ENCODE peak calls at places on chromosomes 12 and 14, in six cellular contexts. L, G, M, I, S and T are unnamed samples.

GRCh38 chr12:132500137-132500855 is 10.3 kb downstream of the FBRSL1 start:
- DNase-seq in L (no peak), G (no peak), M (no peak), I (no peak), S (no peak), T (no peak)

GRCh38 chr12:56078931-56079728 is 835 bp upstream of the ERBB3 start:
- DNase-seq in L (peak; percentile 81), G (peak; percentile 82), M (peak; percentile 87), I (no peak), S (peak; percentile 94), T (peak; percentile 95)

GRCh38 chr12:118501489-118501888 is 125.1 kb downstream of the SUDS3 start:
- DNase-seq in L (no peak), G (no peak), M (no peak), I (no peak), S (no peak), T (no peak)

GRCh38 chr14:103142031-103142430 is 18.8 kb downstream of the TNFAIP2 start:
- DNase-seq in L (no peak), G (no peak), M (no peak), I (no peak), S (no peak), T (no peak)

GRCh38 chr12:1845010-1845409 is 24.6 kb downstream of the LRTM2 start:
- DNase-seq in L (no peak), G (no peak), M (no peak), I (no peak), S (no peak), T (no peak)

GRCh38 chr12:1281683-1282366 is 290.8 kb downstream of the ERC1 start:
- DNase-seq in L (no peak), G (no peak), M (no peak), I (no peak), S (no peak), T (no peak)

GRCh38 chr14:75566321-75566720 is 12.1 kb upstream of the FLVCR2 start:
- DNase-seq in L (no peak), G (no peak), M (no peak), I (no peak), S (no peak), T (no peak)

GRCh38 chr12:45789025-45789424 is 59.5 kb downstream of the ARID2 start:
- DNase-seq in L (no peak), G (no peak), M (no peak), I (no peak), S (peak; percentile 6), T (no peak)

GRCh38 chr12:9757433-9758025 is 3.2 kb downstream of the CD69 start:
- DNase-seq in L (no peak), G (no peak), M (no peak), I (no peak), S (no peak), T (no peak)

GRCh38 chr12:91355150-91356006 is 172.8 kb upstream of the DCN start:
- DNase-seq in L (peak; percentile 47), G (peak; percentile 17), M (peak; percentile 41), I (peak; percentile 3), S (peak; percentile 45), T (peak; percentile 50)

GRCh38 chr12:91361864-91362263 is 179.2 kb upstream of the DCN start:
- DNase-seq in L (peak; percentile 24), G (no peak), M (peak; percentile 29), I (no peak), S (no peak), T (peak; percentile 55)

GRCh38 chr12:91353266-91353665 is 170.6 kb upstream of the DCN start:
- DNase-seq in L (no peak), G (no peak), M (no peak), I (no peak), S (no peak), T (no peak)

GRCh38 chr12:91356405-91356804 is 173.8 kb upstream of the DCN start:
- DNase-seq in L (no peak), G (no peak), M (no peak), I (no peak), S (no peak), T (no peak)

DNA sequence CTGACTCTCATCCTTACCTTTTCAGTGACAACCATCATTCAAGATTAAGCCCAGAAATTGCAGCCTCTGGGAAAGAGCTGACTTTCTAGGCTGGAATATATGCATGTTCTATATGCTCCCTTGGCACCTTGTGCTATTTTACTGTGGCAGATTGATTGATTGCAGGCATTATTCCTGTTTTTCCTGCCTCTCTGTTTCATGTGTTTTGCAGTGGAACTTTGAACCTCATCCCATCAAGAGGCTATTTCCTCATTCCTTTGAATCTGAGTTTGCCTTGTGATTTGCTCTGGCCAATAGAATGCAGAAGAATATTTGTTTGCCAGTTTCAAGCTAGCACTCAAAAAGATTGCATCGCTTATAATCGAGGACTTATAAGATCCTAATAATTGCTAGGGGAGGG is 174.8 kb upstream of the DCN start:
- DNase-seq in L (peak; percentile 45), G (no peak), M (no peak), I (no peak), S (no peak), T (no peak)
- TF ChIP-seq CHD2 in L (no peak), G (no peak), M (no peak), I (no peak), S (no peak), T (no peak)

GRCh38 chr14:89357655-89358297 is 59.3 kb downstream of the FOXN3 start:
- DNase-seq in L (no peak), G (no peak), M (no peak), I (no peak), S (no peak), T (no peak)
- TF ChIP-seq CHD2 in L (no peak), G (no peak), M (no peak), I (no peak), S (no peak), T (no peak)

GRCh38 chr12:49538740-49539403 is at the start of gene KCNH3:
- DNase-seq in L (no peak), G (no peak), M (peak; percentile 98), I (no peak), S (peak; percentile 93), T (peak; percentile 88)
- TF ChIP-seq CHD2 in L (no peak), G (no peak), M (no peak), I (no peak), S (no peak), T (no peak)

GRCh38 chr14:57244103-57244502 is 24.6 kb downstream of the EXOC5 start:
- DNase-seq in L (no peak), G (no peak), M (no peak), I (no peak), S (no peak), T (no peak)
- TF ChIP-seq CHD2 in L (no peak), G (no peak), M (no peak), I (no peak), S (no peak), T (no peak)

GRCh38 chr14:20421267-20421666 is 8.0 kb upstream of the TEP1 start:
- DNase-seq in L (no peak), G (no peak), M (no peak), I (no peak), S (no peak), T (no peak)
- TF ChIP-seq CHD2 in L (no peak), G (no peak), M (no peak), I (no peak), S (no peak), T (no peak)

GRCh38 chr14:71117839-71118743 is 210.8 kb downstream of the PCNX1 start:
- DNase-seq in L (peak; percentile 18), G (peak; percentile 36), M (no peak), I (no peak), S (no peak), T (no peak)

GRCh38 chr14:71115306-71115705 is 208.0 kb downstream of the PCNX1 start:
- DNase-seq in L (no peak), G (no peak), M (no peak), I (no peak), S (no peak), T (no peak)

GRCh38 chr14:71113376-71113775 is 206.1 kb downstream of the PCNX1 start:
- DNase-seq in L (no peak), G (no peak), M (no peak), I (no peak), S (no peak), T (no peak)

GRCh38 chr14:71116206-71117122 is 209.2 kb downstream of the PCNX1 start:
- DNase-seq in L (peak; percentile 85), G (no peak), M (no peak), I (peak; percentile 25), S (no peak), T (no peak)

GRCh38 chr14:71114580-71114979 is 207.3 kb downstream of the PCNX1 start:
- DNase-seq in L (no peak), G (no peak), M (no peak), I (no peak), S (no peak), T (no peak)
- TF ChIP-seq CHD2 in L (no peak), G (no peak), M (no peak), I (no peak), S (no peak), T (no peak)

GRCh38 chr12:3752741-3753486 is at the start of gene CRACR2A:
- DNase-seq in L (no peak), G (peak; percentile 41), M (peak; percentile 89), I (peak; percentile 31), S (peak; percentile 90), T (peak; percentile 68)
- TF ChIP-seq CHD2 in L (no peak), G (no peak), M (no peak), I (peak; percentile 41), S (no peak), T (no peak)

DNA sequence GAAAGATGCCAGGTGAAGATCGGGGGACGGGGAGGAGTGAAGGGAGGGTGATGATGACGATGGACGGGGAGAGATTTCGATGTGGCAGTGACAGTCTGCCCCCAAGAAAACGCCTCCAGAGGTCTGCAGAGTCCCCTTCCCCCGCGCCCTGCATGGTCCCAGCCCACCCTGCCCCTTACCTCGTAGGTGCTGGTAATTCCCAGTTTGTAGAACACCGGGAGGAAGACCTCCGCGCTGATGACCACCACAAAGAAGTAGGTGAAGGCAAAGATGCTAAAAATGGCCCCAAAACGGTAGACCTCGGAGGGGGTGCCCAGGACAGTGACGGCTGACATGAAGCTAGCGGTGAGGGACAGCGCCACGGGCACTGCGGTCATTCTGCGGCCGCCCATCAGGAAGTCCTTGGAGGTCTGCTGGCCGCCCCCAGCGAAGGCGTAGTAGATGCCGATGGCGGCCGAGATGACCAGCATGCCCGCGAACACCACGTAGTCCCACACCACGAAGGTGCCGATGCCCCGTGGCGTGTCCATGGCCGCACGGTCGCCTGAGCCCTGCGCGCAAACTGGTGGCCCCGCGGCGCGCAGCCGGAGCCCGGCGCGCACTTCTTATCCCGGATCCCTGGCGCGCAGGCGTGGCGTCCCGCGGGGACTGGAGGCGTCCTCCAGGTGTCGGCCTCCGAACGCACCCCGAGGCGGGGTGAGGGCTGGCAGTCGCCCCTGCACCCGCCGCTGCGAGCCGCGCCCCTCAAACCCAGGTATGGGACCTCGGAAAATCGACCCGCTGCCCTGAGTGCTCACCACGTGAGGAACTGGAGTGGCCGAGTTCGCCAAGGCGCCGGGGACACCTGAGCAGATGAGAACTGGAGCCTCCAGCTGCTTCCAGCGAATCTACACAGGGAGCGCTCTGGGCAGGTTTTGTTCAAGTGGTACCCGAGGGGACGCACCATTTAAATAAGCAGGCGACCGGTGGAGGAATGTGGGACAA is at the start of gene SLC5A8:
- DNase-seq in L (no peak), G (no peak), M (no peak), I (no peak), S (no peak), T (no peak)
- TF ChIP-seq CHD2 in L (no peak), G (no peak), M (no peak), I (no peak), S (no peak), T (no peak)